ENCODE peak calls at places on chromosomes 3 and 15, in seven cellular contexts. P, B, S, O, G, J and W are unnamed samples.

GRCh38 chr3:107506458-107506857 is 16.3 kb upstream of the BBX start:
- DNase-seq in P (no peak), B (no peak), S (no peak), O (peak), G (no peak), J (no peak), W (no peak)

GRCh38 chr3:127002195-127003174 is 19.6 kb downstream of the PLXNA1 start:
- DNase-seq in P (no peak), B (peak), S (no peak), O (peak), G (peak), J (no peak), W (peak)

GRCh38 chr15:23647421-23648375 is at the start of gene MAGEL2:
- DNase-seq in P (no peak), B (peak), S (no peak), O (no peak), G (no peak), J (no peak), W (no peak)

GRCh38 chr3:11118181-11118682 is 36.1 kb upstream of the HRH1 start:
- DNase-seq in P (no peak), B (no peak), S (no peak), O (peak), G (no peak), J (no peak), W (no peak)

GRCh38 chr3:71052725-71053124 is 530.8 kb downstream of the FOXP1 start:
- DNase-seq in P (no peak), B (no peak), S (no peak), O (no peak), G (no peak), J (no peak), W (no peak)

GRCh38 chr3:184503647-184504046 is 57.9 kb upstream of the EPHB3 start:
- DNase-seq in P (no peak), B (peak), S (peak), O (no peak), G (no peak), J (no peak), W (no peak)

GRCh38 chr3:126551839-126552687 is 6.7 kb downstream of the C3orf22 start:
- DNase-seq in P (no peak), B (no peak), S (no peak), O (no peak), G (peak), J (no peak), W (no peak)

GRCh38 chr3:177528306-177529070 is 331.2 kb upstream of the TBL1XR1 start:
- DNase-seq in P (no peak), B (no peak), S (peak), O (no peak), G (no peak), J (no peak), W (no peak)

GRCh38 chr15:37095993-37096877 is 4.1 kb downstream of the MEIS2 start:
- DNase-seq in P (no peak), B (peak), S (no peak), O (no peak), G (no peak), J (no peak), W (no peak)

GRCh38 chr15:35583863-35584528 is 38.0 kb upstream of the DPH6 start:
- DNase-seq in P (no peak), B (no peak), S (no peak), O (no peak), G (no peak), J (no peak), W (no peak)

GRCh38 chr3:31546152-31546551 is 13.4 kb downstream of the STT3B start:
- DNase-seq in P (no peak), B (peak), S (no peak), O (no peak), G (no peak), J (no peak), W (no peak)

GRCh38 chr3:107404727-107405519 is 27.7 kb downstream of the CCDC54 start:
- DNase-seq in P (no peak), B (no peak), S (no peak), O (peak), G (no peak), J (no peak), W (no peak)

GRCh38 chr15:32112101-32112500 is 81.8 kb downstream of the CHRNA7 start:
- DNase-seq in P (no peak), B (no peak), S (no peak), O (no peak), G (no peak), J (no peak), W (no peak)

GRCh38 chr3:24341668-24342067 is 153.0 kb downstream of the THRB start:
- DNase-seq in P (no peak), B (no peak), S (no peak), O (no peak), G (no peak), J (no peak), W (no peak)

GRCh38 chr15:64134322-64134829 is 17.2 kb upstream of the SNX22 start:
- DNase-seq in P (no peak), B (no peak), S (peak), O (peak), G (no peak), J (no peak), W (no peak)

GRCh38 chr15:52020253-52021085 is 1.4 kb downstream of the MAPK6 start:
- DNase-seq in P (no peak), B (no peak), S (no peak), O (peak), G (no peak), J (no peak), W (no peak)

GRCh38 chr3:15301761-15302160 is 30.6 kb downstream of the SH3BP5 start:
- DNase-seq in P (no peak), B (no peak), S (no peak), O (no peak), G (no peak), J (no peak), W (no peak)

GRCh38 chr15:31389576-31389975 is 62.9 kb downstream of the KLF13 start:
- DNase-seq in P (no peak), B (no peak), S (no peak), O (no peak), G (no peak), J (no peak), W (no peak)

GRCh38 chr15:78067328-78068241 is 9.9 kb downstream of the TBC1D2B start:
- DNase-seq in P (no peak), B (no peak), S (no peak), O (peak), G (no peak), J (no peak), W (peak)

GRCh38 chr3:165206454-165207266 is 10.5 kb upstream of the SLITRK3 start:
- DNase-seq in P (peak), B (peak), S (peak), O (peak), G (peak), J (peak), W (peak)